ENCODE peak calls at places on chromosomes 2 and 18, in four cellular contexts. Y is AG04450, B is NCI-H1930, R is GM03348. W is an unnamed sample.

GRCh38 chr2:171529914-171530313 is 7.6 kb downstream of the CYBRD1 start:
- DNase-seq in Y (no peak), B (no peak), R (no peak), W (no peak)

GRCh38 chr2:164692958-164693357 is 71.7 kb upstream of the GRB14 start:
- DNase-seq in Y (no peak), B (no peak), R (no peak), W (no peak)

GRCh38 chr2:234919711-234920110 is 32.1 kb upstream of the SH3BP4 start:
- DNase-seq in Y (no peak), B (no peak), R (no peak), W (no peak)

GRCh38 chr2:120675460-120676130 is 60.1 kb upstream of the GLI2 start:
- DNase-seq in Y (no peak), B (no peak), R (peak), W (no peak)

GRCh38 chr18:58045265-58046086 is 1.4 kb downstream of the NEDD4L start:
- DNase-seq in Y (no peak), B (peak), R (peak), W (no peak)

GRCh38 chr2:129716781-129717559 is 262.5 kb upstream of the RAB6C start:
- DNase-seq in Y (no peak), B (no peak), R (no peak), W (no peak)

GRCh38 chr2:36456227-36456788 is 100.7 kb downstream of the CRIM1 start:
- DNase-seq in Y (no peak), B (no peak), R (peak), W (peak)

GRCh38 chr2:223597071-223597470 is 5.1 kb downstream of the SCG2 start:
- DNase-seq in Y (no peak), B (no peak), R (no peak), W (no peak)